ENCODE peak calls at places on chromosomes 16 and 17, in eight cellular contexts. G is RCC 7860; Q is islet precursor cell; H is posterior cingulate gyrus; Y is CD4-positive, CD25-positive, alpha-beta regulatory T cell; C is NCI-H774; P is activated gamma-delta T cell treated with anti-CD3 and anti-CD28 coated beads, Interleukin-2, amount 50 U/mL, for 16 hours; W is GM18507. O is an unnamed sample.

GRCh38 chr16:252366-253337 is 18.0 kb downstream of the FAM234A start:
- DNase-seq in H (no peak), Y (no peak), C (no peak), P (no peak), Q (no peak), G (no peak), W (peak), O (no peak)

GRCh38 chr17:30361766-30362279 is 16.9 kb upstream of the CPD start:
- DNase-seq in H (no peak), W (no peak), C (no peak), Q (no peak), P (no peak), G (no peak), Y (no peak), O (no peak)

GRCh38 chr17:48441231-48441711 is 11.3 kb upstream of the SKAP1 start:
- DNase-seq in Q (no peak), W (no peak), H (no peak), G (no peak), P (no peak), Y (peak), C (no peak), O (no peak)

GRCh38 chr17:50139185-50139783 is 9.3 kb upstream of the SAMD14 start:
- DNase-seq in W (no peak), G (no peak), C (no peak), H (no peak), Q (no peak), P (no peak), Y (no peak), O (no peak)

GRCh38 chr16:66510298-66510697 is 39.6 kb downstream of the TK2 start:
- DNase-seq in Y (no peak), Q (no peak), W (no peak), C (no peak), H (no peak), G (no peak), P (no peak), O (no peak)

GRCh38 chr17:37744961-37745800 is at the start of gene HNF1B:
- DNase-seq in Q (no peak), P (no peak), W (no peak), G (peak), C (no peak), Y (no peak), H (no peak), O (no peak)

GRCh38 chr17:19290047-19290705 is 53.0 kb downstream of the EPN2 start:
- DNase-seq in Q (peak), Y (no peak), H (no peak), W (no peak), G (no peak), P (no peak), C (no peak), O (no peak)

GRCh38 chr16:30585022-30585399 is 486 bp downstream of the ZNF785 start:
- DNase-seq in Y (no peak), Q (no peak), H (no peak), W (no peak), P (no peak), G (no peak), C (no peak), O (peak)

GRCh38 chr17:17398188-17398927 is 78.4 kb upstream of the MED9 start:
- DNase-seq in H (no peak), W (no peak), G (no peak), P (no peak), Q (no peak), Y (no peak), C (no peak), O (peak)

GRCh38 chr16:297832-298231 is 14.9 kb downstream of the PDIA2 start:
- DNase-seq in P (no peak), Q (no peak), W (no peak), Y (no peak), C (no peak), H (no peak), G (no peak), O (no peak)

GRCh38 chr16:4945560-4946502 is 8.9 kb upstream of the PPL start:
- DNase-seq in P (no peak), Q (peak), G (peak), C (no peak), Y (no peak), H (no peak), W (no peak), O (no peak)

GRCh38 chr17:36933174-36934143 is 3.8 kb upstream of the LHX1 start:
- DNase-seq in Y (no peak), P (no peak), Q (peak), G (no peak), C (no peak), H (no peak), W (no peak), O (no peak)